ENCODE peak calls at places on chromosome 14, in eight cellular contexts. E, O, P, Q, Z, M, L and T are unnamed samples.

GRCh38 chr14:101457177-101457935 is 103.9 kb upstream of the DIO3 start:
- DNase-seq in E (no peak), O (no peak), P (peak), Q (no peak), Z (no peak), M (no peak), L (no peak), T (no peak)

GRCh38 chr14:101557811-101558738 is 3.2 kb upstream of the DIO3 start:
- DNase-seq in E (peak), O (peak), P (peak), Q (no peak), Z (peak), M (no peak), L (no peak), T (no peak)

GRCh38 chr14:91153360-91153759 is 39.5 kb downstream of the DGLUCY start:
- DNase-seq in E (peak), O (no peak), P (no peak), Q (no peak), Z (no peak), M (no peak), L (no peak), T (no peak)

GRCh38 chr14:95208598-95208997 is 51.3 kb upstream of the DICER1 start:
- DNase-seq in E (no peak), O (no peak), P (no peak), Q (no peak), Z (no peak), M (no peak), L (no peak), T (no peak)

GRCh38 chr14:102799684-102800562 is 22.7 kb downstream of the TRAF3 start:
- DNase-seq in E (no peak), O (peak), P (no peak), Q (peak), Z (no peak), M (peak), L (no peak), T (no peak)

GRCh38 chr14:51206462-51206861 is 33.6 kb upstream of the TMX1 start:
- DNase-seq in E (no peak), O (no peak), P (no peak), Q (no peak), Z (no peak), M (no peak), L (no peak), T (no peak)

GRCh38 chr14:92877757-92878431 is 45.1 kb upstream of the CHGA start:
- DNase-seq in E (no peak), O (peak), P (peak), Q (no peak), Z (no peak), M (no peak), L (no peak), T (no peak)

GRCh38 chr14:83255015-83255726 is 1721.5 kb upstream of the SEL1L start:
- DNase-seq in E (no peak), O (no peak), P (no peak), Q (no peak), Z (no peak), M (no peak), L (peak), T (peak)

GRCh38 chr14:101475468-101476257 is 85.6 kb upstream of the DIO3 start:
- DNase-seq in E (no peak), O (peak), P (peak), Q (peak), Z (peak), M (peak), L (peak), T (peak)

GRCh38 chr14:74601982-74602381 is 10.1 kb downstream of the LTBP2 start:
- DNase-seq in E (no peak), O (no peak), P (no peak), Q (no peak), Z (no peak), M (no peak), L (no peak), T (no peak)

DNA sequence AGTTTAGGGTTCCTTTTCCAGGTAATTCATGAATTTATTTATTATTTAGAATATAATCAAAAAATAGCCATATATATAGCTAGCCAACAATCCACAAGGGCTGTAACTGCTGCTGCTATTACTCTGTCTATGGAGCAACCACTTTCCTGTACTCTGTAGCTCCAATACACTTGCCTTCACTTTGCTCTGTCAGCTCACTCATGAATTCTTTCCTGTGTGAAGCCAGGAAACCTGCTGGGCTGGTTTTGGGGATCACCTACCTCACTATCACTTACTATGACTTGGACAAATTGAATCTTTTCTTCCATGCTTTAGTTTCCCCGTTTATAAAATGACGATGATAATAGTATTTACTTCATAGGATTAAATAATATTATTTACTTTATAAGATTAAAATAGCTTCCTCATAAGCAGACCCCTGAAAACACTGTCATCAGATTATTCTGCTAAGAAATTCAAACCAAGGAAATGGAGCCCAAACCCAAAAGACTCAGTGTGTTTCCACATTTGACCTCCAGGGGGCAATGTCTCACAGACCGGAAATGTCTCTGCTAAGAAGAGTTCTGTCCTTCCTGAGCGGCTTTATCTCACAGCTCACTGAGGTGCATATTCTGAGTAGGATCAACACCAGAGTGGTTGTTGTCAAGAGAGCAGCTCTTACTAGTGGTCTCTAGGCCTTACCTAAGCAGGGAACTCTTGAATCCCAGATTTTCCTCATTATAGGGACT is 457.1 kb downstream of the DAD1 start:
- DNase-seq in E (no peak), O (no peak), P (no peak), Q (no peak), Z (peak), M (no peak), L (no peak), T (no peak)
- TF ChIP-seq CTCF in E (peak), O (peak), P (no peak), Q (peak), Z (no peak), M (peak), L (peak), T (peak)

DNA sequence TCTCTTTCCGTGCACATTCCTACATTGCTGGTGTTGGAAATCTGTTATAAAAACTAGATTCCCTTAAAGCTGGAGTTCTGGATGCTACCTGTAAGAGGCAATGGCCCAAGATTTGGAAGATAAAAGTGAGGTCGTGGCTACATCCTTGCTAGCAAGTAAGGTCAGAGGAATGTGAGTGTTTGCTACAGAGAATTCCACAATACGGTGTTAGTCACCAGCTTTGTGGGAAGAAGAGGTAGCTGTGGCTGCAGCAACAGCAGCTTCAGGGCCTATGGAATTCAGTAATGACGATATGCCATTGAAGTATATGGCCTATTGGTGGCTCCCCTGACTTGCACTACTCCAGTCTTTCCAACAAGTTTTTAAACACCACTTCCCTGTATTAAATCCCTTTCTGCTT is 227.7 kb upstream of the TMEM260 start:
- DNase-seq in E (no peak), O (peak), P (no peak), Q (no peak), Z (peak), M (peak), L (peak), T (no peak)
- H3K4me3 ChIP-seq in E (no peak), O (no peak), P (no peak), Q (no peak), Z (no peak), M (no peak), L (no peak), T (no peak)

GRCh38 chr14:60183724-60184596 is 18.8 kb upstream of the DHRS7 start:
- DNase-seq in E (no peak), O (peak), P (no peak), Q (no peak), Z (peak), M (no peak), L (peak), T (no peak)
- TF ChIP-seq CTCF in E (peak), O (peak), P (peak), Q (peak), Z (peak), M (peak), L (peak), T (peak)

GRCh38 chr14:58637040-58637390 is 747 bp upstream of the DACT1 start:
- DNase-seq in E (peak), O (peak), P (no peak), Q (peak), Z (peak), M (peak), L (peak), T (no peak)
- H3K4me3 ChIP-seq in E (no peak), O (peak), P (peak), Q (peak), Z (peak), M (peak), L (peak), T (peak)

DNA sequence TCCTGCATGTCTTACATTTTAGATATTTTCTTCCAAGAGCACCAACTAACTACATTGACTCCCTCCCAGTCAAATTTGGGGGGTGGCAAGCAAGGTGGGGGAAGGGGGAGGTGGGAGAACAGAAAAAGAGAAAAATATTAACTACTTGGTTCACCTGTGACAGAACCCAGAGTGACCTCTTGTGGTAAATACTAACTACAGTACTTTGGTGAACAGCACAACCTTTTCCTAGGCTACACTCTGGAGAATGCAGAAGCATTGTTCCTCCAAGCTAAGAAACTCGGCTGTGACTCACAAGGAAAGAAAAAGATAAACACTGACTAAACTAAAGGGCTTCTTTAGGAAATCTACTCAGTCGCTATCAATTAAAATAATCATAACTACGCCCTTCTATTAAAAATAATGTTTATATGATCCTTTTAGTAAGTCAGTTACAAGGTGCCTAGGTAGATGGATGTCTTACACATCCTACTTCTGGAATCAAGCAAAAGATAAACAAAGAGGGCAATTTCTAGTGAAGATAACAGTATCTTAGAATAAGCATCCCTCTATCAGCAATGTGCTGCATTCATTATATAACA is 5.4 kb downstream of the KCNH5 start:
- DNase-seq in E (no peak), O (peak), P (no peak), Q (no peak), Z (peak), M (peak), L (peak), T (peak)
- TF ChIP-seq CTCF in E (no peak), O (peak), P (no peak), Q (peak), Z (peak), M (peak), L (peak), T (peak)

DNA sequence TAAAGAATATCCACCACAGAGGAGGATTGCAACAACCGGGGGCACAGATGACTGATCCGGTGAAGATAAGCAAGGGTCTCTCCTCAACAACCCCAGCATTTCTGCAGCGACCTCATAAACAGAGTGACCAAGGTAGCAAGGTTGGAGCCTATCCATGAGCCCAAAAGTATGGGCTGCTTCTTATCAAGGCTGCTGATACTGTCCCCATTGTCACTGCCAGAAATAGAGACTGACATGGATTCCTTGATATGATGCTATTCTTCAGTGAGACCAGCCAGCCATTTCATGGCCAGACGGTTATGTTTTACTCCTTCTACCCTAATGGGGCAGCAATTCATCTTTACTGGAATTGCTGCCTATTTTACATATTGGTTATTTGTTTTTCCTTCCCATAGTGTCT is 61.9 kb upstream of the ARHGAP5 start:
- DNase-seq in E (no peak), O (no peak), P (no peak), Q (no peak), Z (no peak), M (no peak), L (no peak), T (no peak)
- H3K4me3 ChIP-seq in E (no peak), O (no peak), P (no peak), Q (no peak), Z (no peak), M (no peak), L (no peak), T (no peak)

GRCh38 chr14:63854330-63854729 is 1.5 kb downstream of the SYNE2 start:
- DNase-seq in E (no peak), O (no peak), P (no peak), Q (no peak), Z (no peak), M (no peak), L (no peak), T (no peak)

GRCh38 chr14:63853831-63854293 is 1.1 kb downstream of the SYNE2 start:
- DNase-seq in E (peak), O (peak), P (peak), Q (no peak), Z (peak), M (no peak), L (peak), T (no peak)

GRCh38 chr14:63852271-63852816 is 460 bp upstream of the SYNE2 start:
- DNase-seq in E (no peak), O (peak), P (no peak), Q (no peak), Z (peak), M (no peak), L (no peak), T (no peak)

GRCh38 chr14:63855272-63855671 is 2.5 kb downstream of the SYNE2 start:
- DNase-seq in E (no peak), O (no peak), P (no peak), Q (no peak), Z (no peak), M (no peak), L (no peak), T (no peak)

GRCh38 chr14:63852817-63853730 is at the start of gene SYNE2:
- DNase-seq in E (peak), O (peak), P (peak), Q (no peak), Z (peak), M (no peak), L (peak), T (no peak)
- TF ChIP-seq CTCF in E (peak), O (no peak), P (peak), Q (no peak), Z (peak), M (no peak), L (peak), T (no peak)

GRCh38 chr14:77009014-77009413 is 19.5 kb downstream of the IRF2BPL start:
- DNase-seq in E (no peak), O (no peak), P (no peak), Q (no peak), Z (no peak), M (no peak), L (peak), T (no peak)

GRCh38 chr14:77006127-77006526 is 22.4 kb downstream of the IRF2BPL start:
- DNase-seq in E (no peak), O (no peak), P (no peak), Q (no peak), Z (no peak), M (no peak), L (no peak), T (no peak)

GRCh38 chr14:77008541-77008940 is 20.0 kb downstream of the IRF2BPL start:
- DNase-seq in E (no peak), O (no peak), P (no peak), Q (no peak), Z (no peak), M (no peak), L (no peak), T (no peak)

GRCh38 chr14:77007975-77008421 is 20.5 kb downstream of the IRF2BPL start:
- DNase-seq in E (peak), O (no peak), P (no peak), Q (no peak), Z (no peak), M (no peak), L (peak), T (no peak)

GRCh38 chr14:77007339-77007974 is 21.1 kb downstream of the IRF2BPL start:
- DNase-seq in E (peak), O (no peak), P (no peak), Q (no peak), Z (no peak), M (no peak), L (peak), T (no peak)
- H3K4me3 ChIP-seq in E (no peak), O (no peak), P (no peak), Q (no peak), Z (no peak), M (no peak), L (no peak), T (no peak)

GRCh38 chr14:33271216-33271615 is 332.5 kb downstream of the NPAS3 start:
- DNase-seq in E (no peak), O (no peak), P (no peak), Q (no peak), Z (no peak), M (no peak), L (no peak), T (no peak)

GRCh38 chr14:33271891-33272290 is 333.2 kb downstream of the NPAS3 start:
- DNase-seq in E (no peak), O (no peak), P (no peak), Q (no peak), Z (no peak), M (no peak), L (no peak), T (no peak)

GRCh38 chr14:33279865-33280264 is 341.2 kb downstream of the NPAS3 start:
- DNase-seq in E (no peak), O (no peak), P (no peak), Q (no peak), Z (no peak), M (no peak), L (no peak), T (no peak)

GRCh38 chr14:33273978-33274377 is 335.3 kb downstream of the NPAS3 start:
- DNase-seq in E (no peak), O (no peak), P (no peak), Q (no peak), Z (no peak), M (no peak), L (no peak), T (no peak)

GRCh38 chr14:33275879-33276278 is 337.2 kb downstream of the NPAS3 start:
- DNase-seq in E (no peak), O (no peak), P (no peak), Q (no peak), Z (no peak), M (no peak), L (no peak), T (no peak)
- TF ChIP-seq CTCF in E (no peak), O (no peak), P (no peak), Q (no peak), Z (no peak), M (no peak), L (no peak), T (no peak)